ENCODE peak calls at places on chromosomes 4 and X, in nine cellular contexts. T is AG10803, P is lower leg skin, Y is left ventricle myocardium inferior, U is fibroblast of the aortic adventitia, W is colonic mucosa, D is foreskin fibroblast, O is AG09309, F is endodermal cell. K is an unnamed sample.

GRCh38 chr4:43251760-43252317 is 359.3 kb downstream of the GRXCR1 start:
- DNase-seq in T (peak; percentile 5), F (no peak), D (peak; percentile 9), Y (no peak), U (peak; percentile 18), P (no peak), O (no peak), W (no peak), K (peak; percentile 25)

GRCh38 chr4:155353923-155354540 is 22.7 kb downstream of the MAP9 start:
- DNase-seq in W (peak; percentile 61), O (peak; percentile 13), F (peak; percentile 86), D (peak; percentile 6), Y (peak; percentile 70), P (peak; percentile 21), T (peak; percentile 43), U (peak; percentile 86), K (peak; percentile 66)

GRCh38 chrX:118423558-118423957 is 72.1 kb upstream of the DOCK11 start:
- DNase-seq in U (no peak), T (no peak), Y (no peak), P (no peak), F (no peak), D (no peak), O (no peak), W (no peak), K (peak; percentile 54)

GRCh38 chr4:18621186-18621585 is 599.6 kb upstream of the LCORL start:
- DNase-seq in U (no peak), F (no peak), O (no peak), P (no peak), T (no peak), W (no peak), Y (no peak), D (no peak), K (no peak)

GRCh38 chr4:57051524-57051923 is 58.7 kb downstream of the IGFBP7 start:
- DNase-seq in T (no peak), P (no peak), Y (no peak), F (no peak), O (no peak), U (no peak), W (no peak), D (no peak), K (no peak)

GRCh38 chr4:80072607-80073361 is at the start of gene ANTXR2:
- DNase-seq in F (peak; percentile 94), W (peak; percentile 91), U (peak; percentile 98), Y (peak; percentile 94), T (peak; percentile 97), P (peak; percentile 87), D (peak; percentile 98), O (peak; percentile 93), K (peak; percentile 79)

GRCh38 chrX:31337332-31337731 is 265.5 kb upstream of the FTHL17 start:
- DNase-seq in F (no peak), T (peak; percentile 4), D (no peak), P (no peak), U (no peak), Y (no peak), W (no peak), O (no peak), K (no peak)

GRCh38 chrX:42524374-42524773 is 253.6 kb downstream of the PPP1R2C start:
- DNase-seq in T (peak; percentile 74), Y (no peak), W (no peak), D (peak; percentile 40), O (peak; percentile 20), U (peak; percentile 12), F (no peak), P (no peak), K (no peak)

GRCh38 chr4:146308951-146309350 is 94.6 kb downstream of the REELD1 start:
- DNase-seq in Y (no peak), W (no peak), F (no peak), T (peak; percentile 56), P (no peak), O (no peak), D (no peak), U (peak; percentile 69), K (no peak)

GRCh38 chrX:46627700-46628405 is 54.3 kb downstream of the CHST7 start:
- DNase-seq in D (no peak), Y (no peak), O (no peak), F (no peak), P (peak; percentile 51), U (no peak), T (no peak), W (no peak), K (peak; percentile 63)

GRCh38 chrX:123975180-123975579 is 13.7 kb downstream of the STAG2 start:
- DNase-seq in D (no peak), W (no peak), O (no peak), U (peak; percentile 84), Y (no peak), T (peak; percentile 61), F (no peak), P (no peak), K (no peak)

GRCh38 chrX:123971963-123972362 is 10.5 kb downstream of the STAG2 start:
- DNase-seq in Y (no peak), U (peak; percentile 34), T (no peak), F (no peak), O (no peak), W (no peak), P (no peak), D (no peak), K (no peak)

GRCh38 chrX:123976671-123977316 is 15.3 kb downstream of the STAG2 start:
- DNase-seq in Y (no peak), T (peak; percentile 37), P (no peak), U (peak; percentile 69), W (no peak), D (no peak), O (no peak), F (no peak), K (no peak)
- TF ChIP-seq CTCF in Y (peak; percentile 37), T (peak; percentile 29), P (no peak), U (no peak), W (no peak), D (no peak), O (peak; percentile 28), F (peak; percentile 39), K (no peak)

GRCh38 chr4:6610856-6611430 is 29.5 kb upstream of the MRFAP1 start:
- DNase-seq in F (no peak), T (no peak), U (no peak), W (no peak), Y (no peak), D (no peak), O (no peak), P (no peak), K (no peak)

GRCh38 chr4:6606465-6607235 is 31.7 kb downstream of the MAN2B2 start:
- DNase-seq in O (no peak), P (no peak), T (no peak), W (no peak), U (no peak), F (no peak), D (no peak), Y (no peak), K (no peak)

GRCh38 chr4:6607368-6608050 is 32.5 kb downstream of the MAN2B2 start:
- DNase-seq in F (no peak), D (no peak), Y (no peak), W (no peak), P (no peak), U (no peak), O (no peak), T (no peak), K (no peak)

GRCh38 chr4:6609415-6610079 is 30.9 kb upstream of the MRFAP1 start:
- DNase-seq in Y (no peak), O (no peak), W (no peak), T (no peak), P (no peak), U (no peak), F (no peak), D (no peak), K (no peak)

DNA sequence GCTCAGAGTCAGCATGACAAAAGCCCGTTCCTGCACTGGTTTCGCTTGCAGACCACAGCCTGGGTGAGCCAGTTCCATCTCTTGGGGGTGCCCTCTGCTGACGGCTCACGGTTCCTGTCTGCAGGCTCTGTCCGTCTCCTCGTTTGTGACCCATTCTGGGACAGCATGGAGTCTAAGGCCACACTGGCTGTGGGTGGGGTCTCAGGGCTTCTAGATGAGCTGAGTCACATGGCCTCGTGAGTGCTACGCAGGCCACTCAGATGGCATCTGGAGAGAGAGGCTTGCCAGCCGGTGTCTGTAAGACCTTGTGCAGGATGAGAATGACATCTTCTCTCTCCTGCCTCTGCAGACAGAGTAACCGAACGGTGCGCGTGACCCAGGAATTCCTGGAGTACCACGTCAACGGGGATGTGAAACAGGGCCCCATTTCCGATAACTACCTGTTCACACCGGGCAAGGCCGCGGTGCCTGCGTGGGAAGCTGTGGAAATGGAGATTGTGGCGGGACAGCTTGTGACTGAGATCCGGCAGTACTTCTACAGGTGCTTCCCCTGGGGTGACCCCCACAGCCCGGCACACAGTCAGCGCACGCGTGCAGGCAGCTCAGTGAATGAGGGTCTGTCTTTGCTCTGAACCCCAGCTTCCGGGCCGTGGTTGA is 31.6 kb upstream of the MRFAP1 start:
- DNase-seq in P (no peak), F (peak; percentile 75), U (no peak), Y (peak; percentile 30), T (no peak), O (no peak), D (no peak), W (no peak), K (no peak)
- H3K4me3 ChIP-seq in P (no peak overlapping the region), F (no peak overlapping the region), U (no peak overlapping the region), Y (no peak overlapping the region), T (no peak overlapping the region), O (no peak overlapping the region), D (no peak overlapping the region), W (no peak overlapping the region), K (no peak overlapping the region)

GRCh38 chr4:166252487-166253402 is 379.7 kb downstream of the TLL1 start:
- DNase-seq in Y (no peak), D (peak; percentile 1), T (peak; percentile 1), P (no peak), W (no peak), U (peak; percentile 27), F (peak; percentile 60), O (no peak), K (peak; percentile 36)
- TF ChIP-seq CTCF in Y (peak; percentile 65), D (peak; percentile 50), T (peak; percentile 6), P (no peak), W (peak; percentile 16), U (peak; percentile 55), F (peak; percentile 83), O (peak; percentile 34), K (peak; percentile 43)

DNA sequence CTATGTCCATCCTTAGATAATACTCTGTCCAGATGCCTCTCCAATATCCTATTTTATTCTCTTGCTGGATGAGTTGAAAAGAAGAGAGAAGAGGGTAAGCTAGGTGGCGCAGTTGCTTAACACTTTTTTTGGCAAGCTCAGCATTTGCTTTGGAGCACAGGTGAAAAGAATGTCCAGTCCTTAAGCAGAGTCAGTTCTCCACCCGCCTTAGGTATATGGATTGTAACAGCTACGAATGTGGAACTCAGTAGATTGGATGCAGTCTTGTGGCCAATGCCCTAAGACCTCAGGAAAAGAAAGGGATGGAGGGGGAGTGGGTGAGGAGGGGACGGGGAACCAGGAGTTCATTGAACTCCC is 208.4 kb downstream of the NWD2 start:
- DNase-seq in O (peak; percentile 2), D (peak; percentile 4), P (peak; percentile 54), W (peak; percentile 85), F (peak; percentile 86), Y (no peak), T (peak; percentile 29), U (peak; percentile 65), K (peak; percentile 78)
- H3K4me3 ChIP-seq in O (no peak overlapping the region), D (no peak overlapping the region), P (no peak overlapping the region), W (peak overlapping the region; percentile 57), F (peak overlapping the region; percentile 83), Y (peak overlapping the region; percentile 69), T (no peak overlapping the region), U (no peak overlapping the region), K (peak overlapping the region; percentile 59)

GRCh38 chr4:183797445-183798248 is 107.5 kb upstream of the STOX2 start:
- DNase-seq in F (peak; percentile 87), U (peak; percentile 3), P (no peak), T (peak; percentile 6), O (no peak), D (peak; percentile 8), Y (peak; percentile 36), W (peak; percentile 28), K (no peak)
- TF ChIP-seq CTCF in F (peak; percentile 32), U (no peak), P (no peak), T (no peak), O (no peak), D (no peak), Y (no peak), W (no peak), K (no peak)

GRCh38 chr4:82376109-82376508 is 2.3 kb upstream of the HNRNPD start:
- DNase-seq in U (no peak), F (no peak), Y (no peak), P (no peak), T (no peak), W (no peak), D (no peak), O (no peak), K (no peak)
- H3K4me3 ChIP-seq in U (no peak overlapping the region), F (peak overlapping the region; percentile 99), Y (peak overlapping the region; percentile 95), P (no peak overlapping the region), T (no peak overlapping the region), W (no peak overlapping the region), D (peak overlapping the region; percentile 86), O (no peak overlapping the region), K (peak overlapping the region; percentile 90)